ENCODE peak calls at places on chromosomes 16 and 17, in four cellular contexts. K is WTC11, U is RWPE2, G is AG10803. J is an unnamed sample.

GRCh38 chr17:4539576-4540223 is 15.5 kb downstream of the MYBBP1A start:
- DNase-seq in K (no peak), G (no peak), U (no peak), J (no peak)

GRCh38 chr17:38579934-38580333 is 25.8 kb downstream of the SRCIN1 start:
- DNase-seq in U (no peak), G (no peak), K (peak), J (peak)

GRCh38 chr17:81867952-81868673 is 3.0 kb downstream of the ARHGDIA start:
- DNase-seq in G (peak), U (peak), K (no peak), J (no peak)

GRCh38 chr17:4407851-4408250 is 25.9 kb upstream of the SPNS3 start:
- DNase-seq in U (no peak), K (no peak), G (no peak), J (no peak)

GRCh38 chr16:9847146-9847545 is 335.1 kb downstream of the GRIN2A start:
- DNase-seq in U (no peak), K (no peak), G (no peak), J (no peak)

GRCh38 chr16:87435399-87436224 is 43.5 kb downstream of the MAP1LC3B start:
- DNase-seq in U (no peak), G (peak), K (no peak), J (no peak)

GRCh38 chr16:8660841-8661301 is 13.5 kb upstream of the ABAT start:
- DNase-seq in K (peak), U (no peak), G (peak), J (peak)

GRCh38 chr16:5763176-5763575 is 665.6 kb upstream of the EEF2KMT start:
- DNase-seq in K (no peak), U (no peak), G (no peak), J (no peak)

GRCh38 chr17:8082312-8082711 is 5.2 kb downstream of the ALOX12B start:
- DNase-seq in G (no peak), K (no peak), U (no peak), J (no peak)

GRCh38 chr17:49338883-49339282 is 23.2 kb downstream of the ZNF652 start:
- DNase-seq in U (no peak), K (no peak), G (no peak), J (no peak)

GRCh38 chr16:77398495-77398894 is 36.3 kb downstream of the ADAMTS18 start:
- DNase-seq in U (no peak), G (no peak), K (no peak), J (no peak)

GRCh38 chr17:44921122-44921882 is 6.0 kb upstream of the GFAP start:
- DNase-seq in G (no peak), K (peak), U (no peak), J (peak)

GRCh38 chr16:26335236-26335809 is 643.6 kb downstream of the HS3ST4 start:
- DNase-seq in U (no peak), G (no peak), K (no peak), J (no peak)

GRCh38 chr17:16415031-16415924 is at the start of gene TRPV2:
- DNase-seq in G (no peak), U (no peak), K (peak), J (peak)

GRCh38 chr17:77107506-77108433 is 33.0 kb upstream of the SEC14L1 start:
- DNase-seq in U (no peak), K (no peak), G (peak), J (no peak)
- TF ChIP-seq CTCF in U (no peak), K (no peak), G (no peak), J (no peak)

DNA sequence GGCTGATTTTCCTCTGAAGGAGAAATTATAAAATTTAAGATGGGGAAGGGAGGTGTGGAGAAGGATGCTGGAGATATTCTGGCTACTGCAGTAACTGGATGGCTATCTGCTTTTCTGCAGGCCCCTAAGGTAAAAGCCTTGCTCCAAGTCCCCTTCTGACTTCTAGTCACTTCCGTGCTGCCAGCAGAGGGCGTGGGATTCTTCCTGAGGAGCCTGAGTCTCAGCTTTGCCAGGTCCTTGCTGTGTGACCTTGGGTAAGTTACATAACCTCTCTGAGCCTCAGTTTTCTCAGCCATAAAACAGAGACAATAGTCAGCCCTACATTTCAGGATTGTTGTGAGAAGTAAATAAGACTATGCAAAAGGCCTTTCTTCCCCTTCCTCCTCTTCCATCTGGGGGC is 24.3 kb upstream of the TMEM220 start:
- DNase-seq in G (peak), U (no peak), K (peak), J (peak)
- TF ChIP-seq CTCF in G (peak), U (peak), K (peak), J (peak)

DNA sequence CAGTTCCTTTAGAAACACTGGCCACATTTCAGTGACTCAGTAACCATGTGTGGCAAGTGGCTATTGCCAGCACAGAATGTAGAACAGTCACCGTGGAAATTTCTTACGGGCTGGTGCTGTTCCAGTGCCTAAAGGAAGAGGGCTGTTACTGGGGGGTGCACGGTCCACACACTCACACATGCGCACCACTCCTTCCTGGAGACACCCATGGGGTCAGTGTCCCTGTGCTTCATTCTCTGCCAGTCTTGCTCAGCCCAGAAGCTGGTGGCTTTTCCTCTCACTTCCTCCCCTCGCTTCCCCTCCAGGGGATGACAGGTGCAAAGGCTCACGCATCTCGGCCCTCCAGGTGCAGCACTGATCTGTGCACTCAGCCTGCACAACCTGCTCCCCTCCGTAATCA is 115.6 kb downstream of the CCDC182 start:
- DNase-seq in K (no peak), G (peak), U (no peak), J (no peak)
- TF ChIP-seq CTCF in K (no peak), G (no peak), U (no peak), J (no peak)

GRCh38 chr17:19718613-19719364 is 2.4 kb upstream of the SLC47A2 start:
- DNase-seq in K (peak), G (no peak), U (no peak), J (no peak)
- TF ChIP-seq CTCF in K (peak), G (peak), U (no peak), J (no peak)

GRCh38 chr16:70702624-70703023 is 16.8 kb upstream of the MTSS2 start:
- DNase-seq in U (no peak), K (no peak), G (no peak), J (no peak)
- TF ChIP-seq CTCF in U (no peak), K (no peak), G (no peak), J (no peak)

GRCh38 chr16:55370762-55371482 is 46.9 kb downstream of the IRX6 start:
- DNase-seq in K (peak), U (peak), G (peak), J (peak)
- TF ChIP-seq CTCF in K (no peak), U (peak), G (peak), J (peak)

GRCh38 chr16:4475880-4476790 is at the start of gene HMOX2:
- DNase-seq in U (peak), K (peak), G (peak), J (peak)
- TF ChIP-seq CTCF in U (peak), K (no peak), G (peak), J (peak)